ENCODE peak calls at places on chromosomes 16 and 17, in six cellular contexts. One of them, this sample, is unnamed. For H3K36me3, the result is how much of the 10 kb centered on the place peaks cover.

GRCh38 chr17:49823614-49824013 is 24.3 kb downstream of the TAC4 start:
- DNase-seq in K562: no peak
- DNase-seq in H1: no peak
- DNase-seq in PC-3: no peak
- DNase-seq in HepG2: no peak
- DNase-seq in GM23248: peak
- DNase-seq in this sample: no peak

GRCh38 chr16:66811043-66811442 is 9.7 kb upstream of the TERB1 start:
- DNase-seq in PC-3: no peak
- DNase-seq in H1: no peak
- DNase-seq in K562: no peak
- DNase-seq in GM23248: no peak
- DNase-seq in HepG2: no peak
- DNase-seq in this sample: no peak

GRCh38 chr16:14628806-14629611 is 1.1 kb downstream of the PARN start:
- DNase-seq in K562: no peak
- DNase-seq in PC-3: no peak
- DNase-seq in H1: no peak
- DNase-seq in HepG2: no peak
- DNase-seq in GM23248: no peak
- DNase-seq in this sample: no peak

GRCh38 chr17:63937920-63938319 is 5.8 kb upstream of the CD79B start:
- DNase-seq in HepG2: no peak
- DNase-seq in GM23248: no peak
- DNase-seq in H1: no peak
- DNase-seq in PC-3: no peak
- DNase-seq in K562: no peak
- DNase-seq in this sample: no peak

GRCh38 chr17:58340623-58340876 is 11.5 kb downstream of the SUPT4H1 start:
- DNase-seq in PC-3: no peak
- DNase-seq in GM23248: no peak
- DNase-seq in HepG2: no peak
- DNase-seq in H1: no peak
- DNase-seq in K562: no peak
- DNase-seq in this sample: no peak

GRCh38 chr16:19499481-19499880 is 22.4 kb downstream of the GDE1 start:
- DNase-seq in HepG2: no peak
- DNase-seq in PC-3: no peak
- DNase-seq in H1: no peak
- DNase-seq in K562: no peak
- DNase-seq in GM23248: no peak
- DNase-seq in this sample: no peak

GRCh38 chr17:73657473-73658116 is 13.3 kb upstream of the SDK2 start:
- DNase-seq in GM23248: peak
- DNase-seq in K562: peak
- DNase-seq in H1: no peak
- DNase-seq in PC-3: peak
- DNase-seq in HepG2: peak
- DNase-seq in this sample: no peak

GRCh38 chr16:3020247-3020603 is at the start of gene TNFRSF12A:
- DNase-seq in PC-3: peak
- DNase-seq in K562: peak
- DNase-seq in H1: no peak
- DNase-seq in HepG2: peak
- DNase-seq in GM23248: peak
- DNase-seq in this sample: peak

GRCh38 chr17:6173653-6174052 is 103.5 kb downstream of the WSCD1 start:
- DNase-seq in HepG2: no peak
- DNase-seq in H1: no peak
- DNase-seq in PC-3: no peak
- DNase-seq in GM23248: no peak
- DNase-seq in K562: no peak
- DNase-seq in this sample: no peak

GRCh38 chr16:25095636-25096035 is 15.9 kb upstream of the LCMT1 start:
- DNase-seq in K562: no peak
- DNase-seq in HepG2: no peak
- DNase-seq in GM23248: no peak
- DNase-seq in H1: no peak
- DNase-seq in PC-3: no peak
- DNase-seq in this sample: no peak

GRCh38 chr16:71246309-71246708 is 15.8 kb upstream of the HYDIN start:
- DNase-seq in K562: no peak
- DNase-seq in PC-3: no peak
- DNase-seq in HepG2: no peak
- DNase-seq in GM23248: no peak
- DNase-seq in H1: no peak
- DNase-seq in this sample: no peak

GRCh38 chr16:69130461-69130860 is 1.9 kb downstream of the CHTF8 start:
- DNase-seq in H1: no peak
- DNase-seq in GM23248: no peak
- DNase-seq in HepG2: no peak
- DNase-seq in K562: no peak
- DNase-seq in PC-3: no peak
- DNase-seq in this sample: no peak

GRCh38 chr16:85028638-85029412 is 1.2 kb downstream of the KIAA0513 start:
- DNase-seq in H1: no peak
- DNase-seq in K562: no peak
- DNase-seq in HepG2: no peak
- DNase-seq in GM23248: peak
- DNase-seq in PC-3: peak
- DNase-seq in this sample: peak

GRCh38 chr16:75108792-75109731 is 7.5 kb downstream of the LDHD start:
- DNase-seq in PC-3: peak
- DNase-seq in K562: no peak
- DNase-seq in H1: no peak
- DNase-seq in GM23248: peak
- DNase-seq in HepG2: no peak
- DNase-seq in this sample: peak

GRCh38 chr17:61387511-61388305 is 11.9 kb upstream of the TBX2 start:
- DNase-seq in H1: no peak
- DNase-seq in HepG2: no peak
- DNase-seq in GM23248: no peak
- DNase-seq in PC-3: no peak
- DNase-seq in K562: no peak
- DNase-seq in this sample: no peak

GRCh38 chr16:58462499-58462996 is 37.4 kb upstream of the NDRG4 start:
- DNase-seq in HepG2: no peak
- DNase-seq in PC-3: no peak
- DNase-seq in H1: no peak
- DNase-seq in GM23248: no peak
- DNase-seq in K562: no peak
- DNase-seq in this sample: no peak

GRCh38 chr16:58462089-58462488 is 37.9 kb upstream of the NDRG4 start:
- DNase-seq in PC-3: no peak
- DNase-seq in H1: no peak
- DNase-seq in K562: no peak
- DNase-seq in HepG2: no peak
- DNase-seq in GM23248: no peak
- DNase-seq in this sample: no peak

GRCh38 chr16:58461640-58462039 is 38.3 kb upstream of the NDRG4 start:
- DNase-seq in HepG2: peak
- DNase-seq in H1: no peak
- DNase-seq in K562: no peak
- DNase-seq in PC-3: no peak
- DNase-seq in GM23248: no peak
- DNase-seq in this sample: no peak

GRCh38 chr16:58464047-58464915 is 35.7 kb upstream of the NDRG4 start:
- DNase-seq in PC-3: peak
- DNase-seq in GM23248: peak
- DNase-seq in HepG2: no peak
- DNase-seq in H1: no peak
- DNase-seq in K562: no peak
- DNase-seq in this sample: peak

DNA sequence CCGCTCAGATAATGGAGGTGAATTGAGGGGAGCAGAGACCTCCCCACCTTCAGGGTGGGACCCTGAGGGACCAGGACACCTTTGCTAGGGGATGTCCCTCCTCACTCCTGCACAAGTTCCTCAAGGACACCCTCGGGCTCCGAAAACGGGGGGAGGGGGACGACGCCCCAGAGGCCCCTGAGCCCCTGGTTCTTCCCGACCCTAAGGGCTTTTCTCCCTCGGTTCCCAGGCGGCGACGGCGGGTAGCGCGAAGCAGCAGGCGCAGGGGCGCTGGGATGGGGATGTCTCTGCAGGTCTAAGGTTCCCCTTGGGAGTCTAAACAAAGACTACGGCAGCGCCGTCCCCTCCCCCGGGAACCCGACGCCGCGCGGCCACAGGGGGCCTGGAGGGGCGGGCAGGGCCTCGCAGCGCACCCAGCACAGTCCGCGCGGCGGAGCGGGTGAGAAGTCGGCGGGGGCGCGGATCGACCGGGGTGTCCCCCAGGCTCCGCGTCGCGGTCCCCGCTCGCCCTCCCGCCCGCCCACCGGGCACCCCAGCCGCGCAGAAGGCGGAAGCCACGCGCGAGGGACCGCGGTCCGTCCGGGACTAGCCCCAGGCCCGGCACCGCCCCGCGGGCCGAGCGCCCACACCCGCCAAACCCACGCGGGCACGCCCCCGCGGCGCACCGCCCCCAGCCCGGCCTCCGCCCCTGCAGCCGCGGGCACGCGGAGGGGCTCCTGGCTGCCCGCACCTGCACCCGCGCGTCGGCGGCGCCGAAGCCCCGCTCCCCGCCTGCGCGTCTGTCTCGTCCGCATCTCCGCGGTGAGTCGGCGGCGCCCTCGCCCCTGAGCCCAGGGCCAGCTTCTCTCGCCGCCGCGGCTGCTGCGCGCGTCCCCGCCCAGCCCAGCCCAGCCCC is 36.7 kb upstream of the NDRG4 start:
- DNase-seq in H1: no peak
- DNase-seq in HepG2: no peak
- DNase-seq in K562: no peak
- DNase-seq in PC-3: no peak
- DNase-seq in GM23248: peak
- DNase-seq in this sample: no peak
- TF ChIP-seq EZH2 in H1: peak
- TF ChIP-seq EZH2 in HepG2: peak
- TF ChIP-seq EZH2 in K562: no peak
- TF ChIP-seq EZH2 in PC-3: no peak
- TF ChIP-seq EZH2 in GM23248: no peak
- TF ChIP-seq EZH2 in this sample: no peak

GRCh38 chr16:88617268-88618031 is 20.9 kb upstream of the IL17C start:
- DNase-seq in HepG2: no peak
- DNase-seq in H1: no peak
- DNase-seq in PC-3: peak
- DNase-seq in GM23248: no peak
- DNase-seq in K562: peak
- DNase-seq in this sample: no peak
- H3K36me3 ChIP-seq in HepG2: under half
- H3K36me3 ChIP-seq in H1: under half
- H3K36me3 ChIP-seq in PC-3: under half
- H3K36me3 ChIP-seq in GM23248: under half
- H3K36me3 ChIP-seq in K562: half or more
- H3K36me3 ChIP-seq in this sample: under half

GRCh38 chr17:77482375-77483127 is 341.8 kb downstream of the SEC14L1 start:
- DNase-seq in K562: no peak
- DNase-seq in HepG2: no peak
- DNase-seq in H1: no peak
- DNase-seq in PC-3: no peak
- DNase-seq in GM23248: no peak
- DNase-seq in this sample: no peak

GRCh38 chr17:77484096-77484495 is 343.3 kb downstream of the SEC14L1 start:
- DNase-seq in K562: no peak
- DNase-seq in HepG2: no peak
- DNase-seq in H1: no peak
- DNase-seq in PC-3: no peak
- DNase-seq in GM23248: no peak
- DNase-seq in this sample: no peak

GRCh38 chr17:77481476-77482374 is 341.0 kb downstream of the SEC14L1 start:
- DNase-seq in GM23248: no peak
- DNase-seq in K562: no peak
- DNase-seq in HepG2: no peak
- DNase-seq in PC-3: no peak
- DNase-seq in H1: no peak
- DNase-seq in this sample: no peak

GRCh38 chr17:77485089-77485833 is 344.5 kb downstream of the SEC14L1 start:
- DNase-seq in K562: no peak
- DNase-seq in H1: no peak
- DNase-seq in GM23248: no peak
- DNase-seq in PC-3: no peak
- DNase-seq in HepG2: no peak
- DNase-seq in this sample: no peak

GRCh38 chr17:77483128-77483598 is 342.4 kb downstream of the SEC14L1 start:
- DNase-seq in K562: no peak
- DNase-seq in PC-3: no peak
- DNase-seq in HepG2: no peak
- DNase-seq in H1: no peak
- DNase-seq in GM23248: no peak
- DNase-seq in this sample: no peak
- TF ChIP-seq EZH2 in K562: no peak
- TF ChIP-seq EZH2 in PC-3: no peak
- TF ChIP-seq EZH2 in HepG2: no peak
- TF ChIP-seq EZH2 in H1: no peak
- TF ChIP-seq EZH2 in GM23248: no peak
- TF ChIP-seq EZH2 in this sample: no peak

GRCh38 chr17:77208856-77209255 is 68.1 kb downstream of the SEC14L1 start:
- DNase-seq in K562: no peak
- DNase-seq in H1: no peak
- DNase-seq in PC-3: no peak
- DNase-seq in GM23248: peak
- DNase-seq in HepG2: no peak
- DNase-seq in this sample: no peak

GRCh38 chr17:77209330-77209748 is 68.6 kb downstream of the SEC14L1 start:
- DNase-seq in K562: no peak
- DNase-seq in GM23248: no peak
- DNase-seq in HepG2: peak
- DNase-seq in PC-3: no peak
- DNase-seq in H1: no peak
- DNase-seq in this sample: no peak

GRCh38 chr17:77207689-77208216 is 67.0 kb downstream of the SEC14L1 start:
- DNase-seq in PC-3: no peak
- DNase-seq in H1: no peak
- DNase-seq in HepG2: peak
- DNase-seq in K562: no peak
- DNase-seq in GM23248: no peak
- DNase-seq in this sample: no peak

GRCh38 chr17:77206557-77206956 is 65.8 kb downstream of the SEC14L1 start:
- DNase-seq in PC-3: no peak
- DNase-seq in H1: no peak
- DNase-seq in HepG2: no peak
- DNase-seq in K562: no peak
- DNase-seq in GM23248: peak
- DNase-seq in this sample: no peak

DNA sequence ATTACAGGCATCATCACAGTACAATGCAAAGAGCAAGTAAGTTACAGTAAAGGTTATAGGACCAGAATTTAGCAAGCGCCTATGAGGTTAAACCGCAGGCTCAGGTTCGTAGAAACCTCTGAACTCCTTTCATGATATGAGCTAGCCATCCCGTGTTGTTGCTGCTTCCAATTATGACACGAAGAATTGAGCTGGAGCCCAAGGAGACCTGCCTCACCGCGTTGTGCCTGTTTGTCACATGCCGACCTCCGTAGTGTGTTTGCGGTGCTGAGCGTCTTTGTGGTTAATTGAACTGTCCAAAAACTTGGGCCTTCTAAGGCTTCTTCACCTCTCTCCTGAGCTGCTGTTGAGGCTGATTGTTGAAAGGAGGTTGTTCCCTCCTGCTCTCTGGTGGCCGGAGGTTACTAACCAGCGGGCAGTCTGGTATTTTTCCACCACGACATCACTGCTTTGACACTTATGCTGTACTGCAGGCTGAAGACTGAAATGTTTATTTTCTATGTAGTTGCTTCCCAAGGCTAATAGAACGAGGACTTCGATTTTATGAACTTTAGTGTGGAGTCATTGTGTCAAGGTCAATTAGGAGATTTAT is 67.5 kb downstream of the SEC14L1 start:
- DNase-seq in GM23248: peak
- DNase-seq in H1: no peak
- DNase-seq in HepG2: peak
- DNase-seq in K562: no peak
- DNase-seq in PC-3: no peak
- DNase-seq in this sample: no peak
- H3K36me3 ChIP-seq in GM23248: under half
- H3K36me3 ChIP-seq in H1: under half
- H3K36me3 ChIP-seq in HepG2: half or more
- H3K36me3 ChIP-seq in K562: half or more
- H3K36me3 ChIP-seq in PC-3: half or more
- H3K36me3 ChIP-seq in this sample: under half

This sample was measured in PC-9.